ENCODE peak calls at places on chromosomes 6 and 20, in seven cellular contexts. Y is A549, S is transverse colon, T is suprapubic skin, U is H1, N is ovary, A is HepG2. M is an unnamed sample.

GRCh38 chr6:107763959-107764358 is 60.2 kb downstream of the SCML4 start:
- DNase-seq in A (no peak), U (no peak), Y (no peak), N (no peak), T (no peak), S (no peak), M (no peak)

GRCh38 chr20:25686081-25687077 is 10.3 kb downstream of the ZNF337 start:
- DNase-seq in N (no peak), T (no peak), U (no peak), S (no peak), A (no peak), Y (no peak), M (no peak)

GRCh38 chr6:46040288-46040687 is 24.6 kb upstream of the CLIC5 start:
- DNase-seq in A (no peak), U (no peak), T (no peak), S (no peak), N (no peak), Y (no peak), M (no peak)

GRCh38 chr6:62819640-62820039 is 391.6 kb upstream of the FKBP1C start:
- DNase-seq in S (no peak), N (no peak), A (no peak), T (no peak), Y (no peak), U (no peak), M (no peak)

GRCh38 chr6:108983151-108983550 is 111.5 kb downstream of the SESN1 start:
- DNase-seq in T (no peak), U (no peak), Y (no peak), A (no peak), S (no peak), N (no peak), M (no peak)

GRCh38 chr6:87099472-87099871 is 4.6 kb upstream of the CGA start:
- DNase-seq in N (no peak), U (no peak), A (peak; percentile 32), T (no peak), S (no peak), Y (no peak), M (no peak)

GRCh38 chr20:19813839-19814238 is 55.8 kb downstream of the RIN2 start:
- DNase-seq in S (no peak), T (no peak), Y (no peak), N (no peak), U (no peak), A (no peak), M (no peak)

GRCh38 chr6:3518356-3518841 is 61.5 kb upstream of the SLC22A23 start:
- DNase-seq in T (peak; percentile 86), S (peak; percentile 58), N (peak; percentile 45), A (peak; percentile 44), U (no peak), Y (peak; percentile 39), M (no peak)

GRCh38 chr6:36984581-36985383 is 1.2 kb downstream of the MTCH1 start:
- DNase-seq in T (no peak), N (peak; percentile 72), A (no peak), Y (no peak), U (peak; percentile 43), S (peak; percentile 48), M (no peak)

GRCh38 chr20:32456869-32457421 is 98.8 kb downstream of the ASXL1 start:
- DNase-seq in Y (peak; percentile 90), A (no peak), N (peak; percentile 85), U (no peak), S (no peak), T (no peak), M (no peak)

GRCh38 chr6:80425089-80425823 is 318.8 kb downstream of the BCKDHB start:
- DNase-seq in T (no peak), N (no peak), S (no peak), A (no peak), U (no peak), Y (no peak), M (no peak)

GRCh38 chr6:57135885-57136284 is 36.2 kb upstream of the BAG2 start:
- DNase-seq in U (no peak), Y (no peak), S (no peak), T (no peak), A (no peak), N (no peak), M (no peak)

GRCh38 chr6:36874016-36874442 is 574 bp downstream of the PPIL1 start:
- DNase-seq in Y (peak; percentile 9), N (peak; percentile 54), U (no peak), T (no peak), S (peak; percentile 25), A (no peak), M (no peak)

GRCh38 chr6:12923644-12924235 is 207.2 kb downstream of the PHACTR1 start:
- DNase-seq in A (no peak), S (no peak), T (no peak), U (no peak), N (no peak), Y (no peak), M (no peak)

GRCh38 chr6:38806271-38806670 is 91.2 kb downstream of the DNAH8 start:
- DNase-seq in S (no peak), T (no peak), N (no peak), A (no peak), Y (no peak), U (no peak), M (no peak)

GRCh38 chr6:36716476-36717093 is 19.0 kb downstream of the RAB44 start:
- DNase-seq in Y (no peak), N (no peak), U (no peak), S (peak; percentile 66), A (no peak), T (no peak), M (no peak)

GRCh38 chr6:125196613-125197012 is 43.0 kb downstream of the TPD52L1 start:
- DNase-seq in S (no peak), T (no peak), A (no peak), U (no peak), N (no peak), Y (no peak), M (no peak)

GRCh38 chr6:167906899-167907298 is 80.2 kb downstream of the AFDN start:
- DNase-seq in S (peak; percentile 74), Y (no peak), T (no peak), A (no peak), U (no peak), N (no peak), M (no peak)

GRCh38 chr6:167904791-167905190 is 78.1 kb downstream of the AFDN start:
- DNase-seq in T (no peak), U (no peak), N (no peak), S (no peak), Y (no peak), A (no peak), M (no peak)

GRCh38 chr6:167910652-167911051 is 83.9 kb downstream of the AFDN start:
- DNase-seq in S (no peak), N (no peak), T (no peak), U (no peak), Y (no peak), A (no peak), M (no peak)

GRCh38 chr6:167910007-167910406 is 83.3 kb downstream of the AFDN start:
- DNase-seq in N (no peak), A (no peak), U (no peak), Y (no peak), T (no peak), S (no peak), M (no peak)

GRCh38 chr6:167907837-167908681 is 81.3 kb downstream of the AFDN start:
- DNase-seq in Y (peak; percentile 6), A (peak; percentile 51), T (no peak), N (no peak), S (peak; percentile 38), U (no peak), M (peak; percentile 57)
- TF ChIP-seq CTCF in Y (peak; percentile 59), A (peak; percentile 69), T (no peak), N (no peak), S (peak; percentile 58), U (peak; percentile 23), M (peak; percentile 30)

GRCh38 chr6:31399589-31400466 is 3.6 kb upstream of the MICA start:
- DNase-seq in A (peak; percentile 84), N (peak; percentile 94), T (peak; percentile 96), U (no peak), Y (peak; percentile 76), S (peak; percentile 94), M (peak; percentile 90)

GRCh38 chr6:31400467-31401289 is 2.7 kb upstream of the MICA start:
- DNase-seq in U (no peak), T (peak; percentile 92), S (peak; percentile 88), Y (no peak), A (peak; percentile 65), N (peak; percentile 87), M (peak; percentile 63)

GRCh38 chr6:31402324-31403282 is 792 bp upstream of the MICA start:
- DNase-seq in N (no peak), A (no peak), T (no peak), S (peak; percentile 38), Y (no peak), U (no peak), M (peak; percentile 32)

GRCh38 chr6:31403283-31403989 is at the start of gene MICA:
- DNase-seq in N (peak; percentile 91), A (peak; percentile 91), S (peak; percentile 94), U (peak; percentile 74), T (peak; percentile 96), Y (peak; percentile 93), M (peak; percentile 83)

DNA sequence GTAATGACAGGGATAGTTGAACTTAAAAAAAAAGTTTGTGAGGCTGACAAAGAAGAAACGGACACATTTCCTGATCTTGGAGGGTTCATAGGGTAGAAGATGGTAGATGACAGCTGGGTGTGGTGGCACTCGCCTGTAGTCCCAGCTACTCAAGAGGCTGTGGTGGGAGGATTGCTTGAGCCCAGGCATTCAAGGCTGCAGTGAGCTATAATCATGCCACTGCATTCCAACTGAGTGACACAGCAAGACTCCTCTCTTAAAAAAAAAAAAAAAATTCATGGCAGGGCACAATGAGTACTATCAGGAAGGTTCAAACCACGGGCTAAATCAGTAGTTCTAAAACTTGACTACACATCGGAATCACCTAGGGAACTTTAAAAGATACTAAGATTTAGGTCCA is 2.0 kb upstream of the MICA start:
- DNase-seq in S (peak; percentile 75), Y (no peak), T (no peak), A (peak; percentile 69), U (no peak), N (peak; percentile 51), M (no peak)
- TF ChIP-seq POLR2A in S (peak; percentile 76), Y (no peak), T (no peak), A (no peak), U (no peak), N (peak; percentile 52), M (no peak)

DNA sequence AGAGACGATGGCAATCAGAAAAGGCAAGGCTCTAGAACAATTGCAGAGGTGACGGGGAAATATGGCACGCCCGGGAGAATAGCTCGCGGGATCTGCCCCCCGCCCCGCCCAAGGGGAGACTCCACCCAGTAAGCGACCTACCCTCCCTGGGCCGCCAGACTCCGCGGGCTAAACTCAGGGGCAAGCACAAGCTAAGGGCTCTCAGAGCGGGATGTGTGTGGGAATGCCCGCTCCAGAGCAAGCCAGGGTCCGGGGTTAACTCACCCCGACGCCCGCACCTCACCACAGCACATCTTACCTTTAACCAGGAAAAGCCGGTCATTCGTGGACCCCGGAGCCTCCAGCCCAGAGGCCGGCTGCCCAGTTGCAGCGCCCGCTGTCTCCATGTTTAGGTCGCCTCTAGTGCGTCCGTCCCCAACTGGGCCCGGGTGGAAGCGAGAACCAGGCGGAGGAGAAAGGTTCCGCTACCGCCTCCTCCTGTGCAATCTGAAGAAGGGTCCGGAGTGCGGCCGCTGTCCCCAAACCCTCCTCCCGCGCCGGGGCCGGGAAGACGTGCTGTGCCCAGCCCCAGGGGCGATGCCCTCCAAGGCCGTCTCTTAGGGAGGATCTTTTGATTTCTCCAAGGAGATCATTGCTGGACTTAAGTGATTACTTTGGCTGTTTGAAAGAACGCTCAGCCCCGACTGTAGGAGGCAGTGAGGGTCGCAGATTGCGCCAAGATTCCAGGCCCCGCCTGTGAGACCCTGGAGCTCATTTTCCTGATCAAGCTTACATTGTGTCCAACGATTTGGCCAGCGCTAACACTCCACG is at the start of gene TMEM242:
- DNase-seq in A (peak; percentile 89), Y (peak; percentile 80), U (no peak), T (peak; percentile 95), N (peak; percentile 94), S (peak; percentile 94), M (peak; percentile 82)
- TF ChIP-seq EP300 in A (peak; percentile 80), Y (no peak), U (peak; percentile 75), T (no peak), N (no peak), S (no peak), M (peak; percentile 33)

GRCh38 chr6:815348-815738 is 122.4 kb upstream of the EXOC2 start:
- DNase-seq in U (no peak), T (no peak), S (no peak), Y (no peak), N (no peak), A (peak; percentile 19), M (no peak)
- TF ChIP-seq CTCF in U (peak; percentile 64), T (no peak), S (no peak), Y (no peak), N (no peak), A (peak; percentile 32), M (no peak)